ENCODE peak calls at places on chromosomes 2 and 18, in four cellular contexts. C is ovary, M is cardiac fibroblast, N is breast epithelium. K is an unnamed sample.

GRCh38 chr18:51066273-51066672 is 36.3 kb downstream of the SMAD4 start:
- DNase-seq in M (peak), C (no peak), N (no peak), K (no peak)

GRCh38 chr2:236162804-236163482 is 5.2 kb downstream of the GBX2 start:
- DNase-seq in C (no peak), M (no peak), N (no peak), K (no peak)

GRCh38 chr2:181859123-181859522 is 32.4 kb upstream of the ITPRID2 start:
- DNase-seq in C (no peak), M (no peak), N (no peak), K (no peak)

GRCh38 chr2:74498500-74499268 is 719 bp downstream of the LBX2 start:
- DNase-seq in M (no peak), C (no peak), N (no peak), K (no peak)

GRCh38 chr2:21772624-21773023 is 648.9 kb downstream of the TDRD15 start:
- DNase-seq in M (peak), N (no peak), C (no peak), K (no peak)

GRCh38 chr2:144356402-144356801 is 163.5 kb downstream of the ZEB2 start:
- DNase-seq in N (no peak), C (no peak), M (peak), K (no peak)

GRCh38 chr2:25960396-25960795 is 21.9 kb downstream of the KIF3C start:
- DNase-seq in M (no peak), N (no peak), C (no peak), K (no peak)

GRCh38 chr2:167784071-167784400 is 463.4 kb downstream of the STK39 start:
- DNase-seq in N (no peak), M (no peak), C (no peak), K (no peak)

GRCh38 chr2:195559431-195559914 is 97.6 kb upstream of the SLC39A10 start:
- DNase-seq in N (no peak), C (no peak), M (peak), K (no peak)

GRCh38 chr18:3508576-3509559 is 58.9 kb downstream of the TGIF1 start:
- DNase-seq in C (no peak), M (no peak), N (no peak), K (no peak)

GRCh38 chr2:112841399-112842044 is 4.9 kb upstream of the IL1B start:
- DNase-seq in M (peak), N (no peak), C (no peak), K (no peak)

GRCh38 chr2:241739651-241740050 is 5.2 kb downstream of the D2HGDH start:
- DNase-seq in M (peak), C (no peak), N (no peak), K (no peak)

GRCh38 chr2:44774826-44775492 is 166.5 kb upstream of the SIX3 start:
- DNase-seq in N (no peak), C (no peak), M (no peak), K (no peak)

GRCh38 chr2:233084488-233084887 is 24.3 kb downstream of the INPP5D start:
- DNase-seq in M (peak), N (peak), C (no peak), K (peak)

GRCh38 chr18:22694954-22695353 is 238.2 kb upstream of the RBBP8 start:
- DNase-seq in C (peak), N (no peak), M (peak), K (no peak)

GRCh38 chr2:50922506-50922905 is 109.4 kb downstream of the NRXN1 start:
- DNase-seq in C (no peak), M (no peak), N (no peak), K (no peak)

GRCh38 chr2:46298272-46298521 is 990 bp downstream of the EPAS1 start:
- DNase-seq in C (no peak), M (no peak), N (no peak), K (no peak)
- H3K4me3 ChIP-seq in C (peak), M (peak), N (peak), K (peak)

GRCh38 chr2:204145197-204146190 is 208.9 kb downstream of the ICOS start:
- DNase-seq in M (peak), C (peak), N (peak), K (peak)
- H3K4me3 ChIP-seq in M (peak), C (peak), N (peak), K (peak)

DNA sequence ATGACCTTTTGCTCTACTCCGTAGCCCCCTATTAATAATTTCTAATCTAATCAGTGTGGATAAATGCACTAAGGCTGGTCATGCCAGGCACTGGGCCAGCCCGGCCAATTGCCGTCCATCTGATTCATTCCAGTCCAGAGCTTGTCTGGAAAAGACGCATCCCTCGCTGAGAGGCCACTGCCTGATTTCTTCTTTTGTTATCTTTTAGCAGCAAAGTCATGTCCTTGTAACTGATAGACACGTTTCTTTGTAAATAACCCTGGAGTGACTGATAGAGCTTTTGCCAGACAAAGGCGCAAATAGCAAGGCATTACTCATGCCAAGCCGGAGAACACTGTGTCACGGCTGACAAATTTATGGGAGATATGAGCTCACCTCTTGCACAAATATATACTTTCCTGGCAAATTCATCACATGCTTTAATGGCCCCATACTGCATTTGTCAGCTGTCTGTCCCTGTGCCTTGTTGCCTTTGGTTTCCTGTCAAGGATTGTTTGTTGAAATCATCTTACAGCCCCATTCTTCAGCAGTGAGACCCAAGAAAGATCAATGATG is 164.4 kb downstream of the ETAA1 start:
- DNase-seq in N (no peak), M (peak), C (peak), K (no peak)
- H3K4me3 ChIP-seq in N (no peak), M (no peak), C (no peak), K (no peak)

DNA sequence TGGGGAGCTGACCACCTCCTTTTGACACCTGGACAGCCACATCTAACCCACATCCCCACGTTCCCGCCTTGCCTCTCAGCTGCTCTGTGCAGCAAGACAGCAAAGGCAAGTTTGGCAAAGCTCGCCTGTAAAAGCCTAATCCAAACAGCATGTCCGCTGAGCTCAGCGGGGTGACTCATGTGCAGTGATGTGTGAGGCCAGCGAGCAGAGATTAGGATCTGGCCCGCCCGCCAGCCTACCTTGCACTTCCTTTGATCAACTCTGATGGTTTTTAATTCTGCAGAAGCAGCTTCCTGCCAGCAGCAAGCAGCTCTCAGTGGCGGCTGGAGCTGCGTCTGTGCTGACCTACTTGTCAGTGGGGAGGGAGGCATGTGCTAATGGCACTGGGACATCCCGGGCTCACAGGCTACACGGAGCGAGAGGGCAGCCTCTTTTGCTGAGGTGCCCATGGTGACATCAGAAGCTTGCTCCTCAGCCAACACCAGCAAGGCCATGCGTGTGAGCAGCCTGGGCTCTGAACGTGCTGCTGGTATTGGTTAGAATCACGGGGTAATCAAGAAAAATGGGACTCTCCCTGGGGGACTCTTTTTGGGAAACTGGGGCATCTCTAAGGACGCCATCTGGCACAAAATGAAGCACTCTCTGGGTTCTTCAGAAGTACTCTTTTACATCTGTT is 36.0 kb upstream of the EML4 start:
- DNase-seq in M (peak), C (peak), N (peak), K (peak)
- H3K4me3 ChIP-seq in M (peak), C (peak), N (peak), K (peak)

GRCh38 chr2:149899390-149899789 is 311.8 kb upstream of the MMADHC start:
- DNase-seq in M (no peak), C (no peak), N (no peak), K (no peak)

GRCh38 chr2:149894760-149895159 is 307.2 kb upstream of the MMADHC start:
- DNase-seq in C (no peak), N (no peak), M (no peak), K (no peak)

DNA sequence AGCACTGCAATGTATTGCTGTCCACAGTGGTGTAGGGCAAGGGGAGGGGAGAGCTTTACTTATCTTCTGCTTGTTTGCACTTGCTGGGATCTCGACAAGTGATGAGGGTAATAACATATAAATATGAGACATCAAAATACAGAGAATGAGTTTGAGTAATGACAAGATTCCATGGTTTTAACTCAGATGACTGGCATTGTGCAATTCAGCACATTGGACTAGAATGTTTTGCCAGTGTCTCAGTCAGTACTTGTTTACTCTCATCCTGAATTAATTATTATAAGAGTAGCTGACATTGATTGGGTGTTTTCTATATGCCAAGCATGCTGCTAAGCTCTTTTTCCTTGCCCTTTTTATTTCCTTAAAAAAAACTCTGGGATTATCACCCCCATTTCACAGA is 306.7 kb upstream of the MMADHC start:
- DNase-seq in C (no peak), N (no peak), M (no peak), K (no peak)
- H3K4me3 ChIP-seq in C (no peak), N (no peak), M (no peak), K (no peak)

K was measured in dorsolateral prefrontal cortex.